ENCODE peak calls at places on chromosome 11, in eight cellular contexts. T is cardiac fibroblast; Z is heart right ventricle; Q is neural crest cell; V is left ventricle myocardium superior; P is HL-60; Y is CD8-positive, alpha-beta T cell; G is thyroid gland. N is an unnamed sample.

GRCh38 chr11:128739589-128739988 is 45.7 kb downstream of the FLI1 start:
- DNase-seq in T (no peak), Z (no peak), Q (no peak), V (no peak), P (no peak), Y (no peak), G (no peak), N (no peak)

GRCh38 chr11:44849922-44850321 is 100.8 kb downstream of the TP53I11 start:
- DNase-seq in T (no peak), Z (no peak), Q (no peak), V (no peak), P (no peak), Y (no peak), G (no peak), N (no peak)

GRCh38 chr11:122743093-122743741 is 87.7 kb downstream of the UBASH3B start:
- DNase-seq in T (no peak), Z (no peak), Q (no peak), V (no peak), P (no peak), Y (no peak), G (no peak), N (no peak)

GRCh38 chr11:76673164-76674142 is 2.9 kb upstream of the LRRC32 start:
- DNase-seq in T (no peak), Z (no peak), Q (no peak), V (no peak), P (no peak), Y (no peak), G (no peak), N (no peak)

GRCh38 chr11:61895718-61896059 is 4.3 kb upstream of the FADS3 start:
- DNase-seq in T (no peak), Z (no peak), Q (no peak), V (no peak), P (no peak), Y (no peak), G (no peak), N (no peak)

GRCh38 chr11:1126491-1126926 is 31.2 kb upstream of the MUC5AC start:
- DNase-seq in T (no peak), Z (no peak), Q (no peak), V (peak; percentile 13), P (no peak), Y (no peak), G (no peak), N (peak; percentile 6)

GRCh38 chr11:2477936-2478335 is 33.1 kb downstream of the KCNQ1 start:
- DNase-seq in T (no peak), Z (no peak), Q (no peak), V (no peak), P (no peak), Y (no peak), G (no peak), N (no peak)

GRCh38 chr11:17275376-17276235 is 933 bp upstream of the NUCB2 start:
- DNase-seq in T (no peak), Z (no peak), Q (no peak), V (no peak), P (peak; percentile 90), Y (no peak), G (no peak), N (no peak)

GRCh38 chr11:99069831-99070444 is 49.2 kb downstream of the CNTN5 start:
- DNase-seq in T (peak; percentile 34), Z (no peak), Q (no peak), V (no peak), P (no peak), Y (no peak), G (peak; percentile 66), N (peak; percentile 12)

GRCh38 chr11:73334244-73335203 is 26.4 kb downstream of the ARHGEF17 start:
- DNase-seq in T (peak; percentile 90), Z (peak; percentile 87), Q (no peak), V (peak; percentile 88), P (no peak), Y (no peak), G (peak; percentile 74), N (peak; percentile 67)

GRCh38 chr11:125069796-125070195 is 6.7 kb downstream of the SLC37A2 start:
- DNase-seq in T (peak; percentile 28), Z (no peak), Q (no peak), V (no peak), P (peak; percentile 49), Y (no peak), G (peak; percentile 0), N (no peak)

GRCh38 chr11:114440971-114441810 is 1.9 kb downstream of the REXO2 start:
- DNase-seq in T (peak; percentile 8), Z (no peak), Q (no peak), V (no peak), P (no peak), Y (no peak), G (no peak), N (no peak)

GRCh38 chr11:8801121-8801520 is 109.9 kb upstream of the AKIP1 start:
- DNase-seq in T (no peak), Z (no peak), Q (no peak), V (no peak), P (no peak), Y (no peak), G (no peak), N (no peak)

GRCh38 chr11:122556605-122557004 is 98.9 kb upstream of the UBASH3B start:
- DNase-seq in T (peak; percentile 15), Z (peak; percentile 14), Q (peak; percentile 53), V (peak; percentile 40), P (no peak), Y (peak; percentile 20), G (peak; percentile 24), N (peak; percentile 8)

GRCh38 chr11:2300290-2300935 is 1.3 kb downstream of the C11orf21 start:
- DNase-seq in T (no peak), Z (no peak), Q (no peak), V (peak; percentile 26), P (peak; percentile 70), Y (peak; percentile 22), G (no peak), N (no peak)

GRCh38 chr11:13215157-13215556 is 62.4 kb upstream of the BMAL1 start:
- DNase-seq in T (no peak), Z (no peak), Q (no peak), V (no peak), P (no peak), Y (no peak), G (no peak), N (no peak)

GRCh38 chr11:72483412-72484186 is 49.3 kb upstream of the CLPB start:
- DNase-seq in T (peak; percentile 80), Z (no peak), Q (no peak), V (no peak), P (peak; percentile 9), Y (no peak), G (no peak), N (no peak)

GRCh38 chr11:63761870-63762661 is 6.5 kb downstream of the ZFTA start:
- DNase-seq in T (no peak), Z (peak; percentile 35), Q (peak; percentile 47), V (peak; percentile 45), P (no peak), Y (no peak), G (no peak), N (peak; percentile 14)

GRCh38 chr11:45607995-45608394 is 57.4 kb downstream of the CHST1 start:
- DNase-seq in T (peak; percentile 21), Z (peak; percentile 16), Q (no peak), V (peak; percentile 47), P (no peak), Y (no peak), G (no peak), N (peak; percentile 10)

GRCh38 chr11:132032555-132032954 is 662.1 kb downstream of the NTM start:
- DNase-seq in T (peak; percentile 44), Z (no peak), Q (no peak), V (no peak), P (no peak), Y (no peak), G (no peak), N (no peak)

GRCh38 chr11:129321076-129321475 is 54.6 kb upstream of the BARX2 start:
- DNase-seq in T (no peak), Z (no peak), Q (no peak), V (no peak), P (no peak), Y (no peak), G (no peak), N (no peak)

GRCh38 chr11:70696076-70696475 is 297.7 kb downstream of the CTTN start:
- DNase-seq in T (no peak), Z (no peak), Q (no peak), V (no peak), P (no peak), Y (no peak), G (no peak), N (no peak)

GRCh38 chr11:78292109-78292803 is 103.5 kb downstream of the USP35 start:
- DNase-seq in T (no peak), Z (no peak), Q (no peak), V (no peak), P (peak; percentile 95), Y (no peak), G (no peak), N (no peak)

GRCh38 chr11:46357483-46357936 is 10.2 kb downstream of the DGKZ start:
- DNase-seq in T (no peak), Z (no peak), Q (no peak), V (no peak), P (peak; percentile 89), Y (no peak), G (peak; percentile 48), N (peak; percentile 40)

GRCh38 chr11:126318642-126319373 is 14.9 kb downstream of the DCPS start:
- DNase-seq in T (peak; percentile 78), Z (no peak), Q (no peak), V (peak; percentile 47), P (peak; percentile 93), Y (peak; percentile 27), G (no peak), N (peak; percentile 17)

GRCh38 chr11:1034456-1035295 is 1.8 kb downstream of the MUC6 start:
- DNase-seq in T (no peak), Z (no peak), Q (no peak), V (no peak), P (no peak), Y (no peak), G (no peak), N (no peak)

GRCh38 chr11:47391077-47391583 is 12.8 kb upstream of the SPI1 start:
- DNase-seq in T (no peak), Z (peak; percentile 48), Q (no peak), V (peak; percentile 61), P (peak; percentile 90), Y (no peak), G (no peak), N (no peak)

GRCh38 chr11:103978588-103979580 is 57.6 kb upstream of the DDI1 start:
- DNase-seq in T (no peak), Z (no peak), Q (no peak), V (no peak), P (no peak), Y (no peak), G (no peak), N (no peak)

GRCh38 chr11:74283580-74284180 is 27.8 kb downstream of the P4HA3 start:
- DNase-seq in T (no peak), Z (no peak), Q (no peak), V (no peak), P (no peak), Y (no peak), G (no peak), N (no peak)

GRCh38 chr11:10866893-10867331 is 9.1 kb upstream of the ZBED5 start:
- DNase-seq in T (peak; percentile 60), Z (no peak), Q (no peak), V (no peak), P (no peak), Y (no peak), G (no peak), N (no peak)

GRCh38 chr11:84471501-84471900 is 1155.6 kb downstream of the DLG2 start:
- DNase-seq in T (no peak), Z (no peak), Q (no peak), V (no peak), P (no peak), Y (no peak), G (no peak), N (no peak)

GRCh38 chr11:13140873-13141655 is 131.9 kb downstream of the RASSF10 start:
- DNase-seq in T (peak; percentile 18), Z (no peak), Q (no peak), V (no peak), P (no peak), Y (no peak), G (peak; percentile 44), N (peak; percentile 24)

N was measured in transverse colon.